ENCODE peak calls at places on chromosome 6, in nine cellular contexts. One of them, this sample, is unnamed.

GRCh38 chr6:130252527-130253237 is 29.9 kb upstream of the SAMD3 start:
- DNase-seq in Peyer's patch: no peak
- DNase-seq in AG09309: no peak
- DNase-seq in A549: no peak
- DNase-seq in endothelial cell of umbilical vein: no peak
- DNase-seq in fibroblast of pulmonary artery: no peak
- DNase-seq in nephron progenitor cell: no peak
- DNase-seq in GM12878: no peak
- DNase-seq in left lung: no peak
- DNase-seq in this sample: no peak

GRCh38 chr6:150451767-150452641 is 83.2 kb downstream of the IYD start:
- DNase-seq in fibroblast of pulmonary artery: no peak
- DNase-seq in GM12878: no peak
- DNase-seq in A549: no peak
- DNase-seq in AG09309: no peak
- DNase-seq in Peyer's patch: no peak
- DNase-seq in endothelial cell of umbilical vein: no peak
- DNase-seq in nephron progenitor cell: no peak
- DNase-seq in left lung: no peak
- DNase-seq in this sample: no peak

GRCh38 chr6:103284835-103285234 is 1574.9 kb downstream of the HACE1 start:
- DNase-seq in A549: no peak
- DNase-seq in Peyer's patch: no peak
- DNase-seq in AG09309: no peak
- DNase-seq in fibroblast of pulmonary artery: no peak
- DNase-seq in endothelial cell of umbilical vein: no peak
- DNase-seq in nephron progenitor cell: no peak
- DNase-seq in GM12878: no peak
- DNase-seq in left lung: no peak
- DNase-seq in this sample: no peak

GRCh38 chr6:28134015-28134414 is 7.7 kb upstream of the ZKSCAN8 start:
- DNase-seq in nephron progenitor cell: no peak
- DNase-seq in fibroblast of pulmonary artery: peak; percentile 67
- DNase-seq in GM12878: no peak
- DNase-seq in A549: peak; percentile 47
- DNase-seq in endothelial cell of umbilical vein: peak; percentile 45
- DNase-seq in AG09309: no peak
- DNase-seq in left lung: no peak
- DNase-seq in Peyer's patch: no peak
- DNase-seq in this sample: no peak

GRCh38 chr6:36610576-36611336 is 16.6 kb downstream of the SRSF3 start:
- DNase-seq in A549: no peak
- DNase-seq in left lung: no peak
- DNase-seq in nephron progenitor cell: no peak
- DNase-seq in AG09309: no peak
- DNase-seq in GM12878: no peak
- DNase-seq in Peyer's patch: no peak
- DNase-seq in endothelial cell of umbilical vein: no peak
- DNase-seq in fibroblast of pulmonary artery: no peak
- DNase-seq in this sample: no peak

GRCh38 chr6:144710207-144710606 is 425.1 kb downstream of the UTRN start:
- DNase-seq in GM12878: no peak
- DNase-seq in Peyer's patch: no peak
- DNase-seq in endothelial cell of umbilical vein: peak; percentile 61
- DNase-seq in AG09309: peak; percentile 74
- DNase-seq in left lung: no peak
- DNase-seq in A549: peak; percentile 5
- DNase-seq in fibroblast of pulmonary artery: peak; percentile 83
- DNase-seq in nephron progenitor cell: no peak
- DNase-seq in this sample: no peak

GRCh38 chr6:8958894-8959511 is 523.7 kb upstream of the SLC35B3 start:
- DNase-seq in endothelial cell of umbilical vein: no peak
- DNase-seq in AG09309: no peak
- DNase-seq in A549: peak; percentile 6
- DNase-seq in fibroblast of pulmonary artery: no peak
- DNase-seq in nephron progenitor cell: no peak
- DNase-seq in GM12878: no peak
- DNase-seq in left lung: no peak
- DNase-seq in Peyer's patch: no peak
- DNase-seq in this sample: no peak

GRCh38 chr6:141259832-141260231 is 872.9 kb upstream of the GJE1 start:
- DNase-seq in nephron progenitor cell: no peak
- DNase-seq in A549: no peak
- DNase-seq in AG09309: no peak
- DNase-seq in fibroblast of pulmonary artery: no peak
- DNase-seq in GM12878: no peak
- DNase-seq in endothelial cell of umbilical vein: no peak
- DNase-seq in Peyer's patch: no peak
- DNase-seq in left lung: no peak
- DNase-seq in this sample: no peak

DNA sequence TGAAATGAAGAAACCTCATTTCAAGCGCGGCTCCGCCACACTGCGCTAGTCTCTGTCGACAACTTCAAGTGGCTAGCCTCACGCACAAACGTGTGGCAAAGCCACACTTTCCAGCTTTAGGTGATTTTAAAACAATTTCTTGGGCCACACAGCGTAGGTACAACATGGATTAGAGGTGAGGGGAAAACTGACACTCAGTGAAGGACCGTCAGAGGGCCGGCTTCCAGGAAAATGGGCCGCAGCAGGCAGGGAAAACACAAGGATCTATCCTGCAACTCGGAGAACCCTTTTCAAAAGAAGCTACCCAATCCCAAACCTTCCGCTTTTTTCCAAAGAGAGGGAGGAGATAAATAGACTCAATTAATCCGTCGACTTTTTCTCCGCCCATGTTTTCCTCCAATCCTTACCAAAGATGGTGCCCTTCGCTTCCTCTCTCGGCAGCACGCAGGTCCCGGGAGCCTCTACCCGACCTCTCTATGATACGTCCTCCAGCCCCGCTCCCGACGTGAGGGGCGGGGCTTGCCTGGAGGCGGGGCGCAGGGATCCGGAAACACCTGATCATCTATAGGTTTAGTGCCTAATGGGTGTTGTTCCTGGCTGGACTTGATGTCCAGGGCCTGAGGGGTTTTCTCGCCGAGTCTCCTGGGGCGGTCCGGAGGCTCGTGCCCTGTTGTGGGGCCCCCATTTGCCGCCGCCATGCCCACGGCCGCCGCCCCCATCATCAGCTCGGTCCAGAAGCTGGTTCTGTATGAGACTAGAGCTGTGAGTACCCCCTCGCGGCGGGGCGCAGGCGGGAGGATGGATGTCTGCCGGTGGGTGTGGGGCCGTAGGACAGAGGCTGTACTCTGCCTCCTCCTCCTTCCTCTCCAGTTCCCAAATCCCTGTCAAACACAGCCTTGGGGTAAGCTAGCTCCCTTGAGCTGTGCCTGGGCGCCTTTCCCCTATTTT is at the start of the genes AK9 and FIG4:
- DNase-seq in GM12878: peak; percentile 61
- DNase-seq in Peyer's patch: peak; percentile 94
- DNase-seq in AG09309: no peak
- DNase-seq in fibroblast of pulmonary artery: peak; percentile 93
- DNase-seq in left lung: peak; percentile 97
- DNase-seq in A549: peak; percentile 86
- DNase-seq in endothelial cell of umbilical vein: peak; percentile 95
- DNase-seq in nephron progenitor cell: peak; percentile 93
- DNase-seq in this sample: peak; percentile 80
- TF ChIP-seq CTCF in GM12878: no peak
- TF ChIP-seq CTCF in Peyer's patch: peak; percentile 22
- TF ChIP-seq CTCF in AG09309: peak; percentile 34
- TF ChIP-seq CTCF in fibroblast of pulmonary artery: peak; percentile 22
- TF ChIP-seq CTCF in left lung: no peak
- TF ChIP-seq CTCF in A549: no peak
- TF ChIP-seq CTCF in endothelial cell of umbilical vein: peak; percentile 43
- TF ChIP-seq CTCF in nephron progenitor cell: no peak
- TF ChIP-seq CTCF in this sample: no peak

DNA sequence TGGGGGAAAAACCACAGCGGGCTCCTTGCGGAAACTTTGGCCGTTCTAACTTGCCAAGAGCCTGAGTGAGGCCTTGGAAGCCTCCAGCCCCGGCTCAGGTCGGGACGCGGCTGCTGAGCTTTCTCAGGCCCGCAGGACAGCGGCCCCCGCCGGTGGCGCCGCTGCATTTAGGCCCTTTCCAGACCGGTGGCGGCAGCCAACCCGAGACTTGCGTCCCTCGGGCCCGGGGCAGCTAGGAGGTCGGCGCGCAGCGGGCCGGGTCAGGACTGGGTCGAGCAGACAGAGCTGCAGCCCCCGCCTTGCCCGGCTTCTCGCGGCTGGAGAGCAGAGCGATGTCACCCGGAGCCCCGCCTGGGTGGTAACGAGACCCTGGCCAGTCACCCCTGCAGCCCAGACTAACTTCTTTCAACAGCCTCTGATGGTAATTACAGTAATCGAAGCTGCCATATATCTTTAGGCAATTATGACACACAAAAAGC is 2.7 kb downstream of the NR2E1 start:
- DNase-seq in left lung: no peak
- DNase-seq in Peyer's patch: no peak
- DNase-seq in GM12878: no peak
- DNase-seq in A549: no peak
- DNase-seq in nephron progenitor cell: peak; percentile 70
- DNase-seq in AG09309: no peak
- DNase-seq in endothelial cell of umbilical vein: no peak
- DNase-seq in fibroblast of pulmonary artery: peak; percentile 22
- DNase-seq in this sample: no peak
- TF ChIP-seq CTCF in left lung: no peak
- TF ChIP-seq CTCF in Peyer's patch: peak; percentile 16
- TF ChIP-seq CTCF in GM12878: peak; percentile 16
- TF ChIP-seq CTCF in A549: no peak
- TF ChIP-seq CTCF in nephron progenitor cell: peak; percentile 9
- TF ChIP-seq CTCF in AG09309: peak; percentile 31
- TF ChIP-seq CTCF in endothelial cell of umbilical vein: peak; percentile 48
- TF ChIP-seq CTCF in fibroblast of pulmonary artery: peak; percentile 18
- TF ChIP-seq CTCF in this sample: no peak

GRCh38 chr6:40832691-40833090 is 206.3 kb downstream of the UNC5CL start:
- DNase-seq in A549: no peak
- DNase-seq in Peyer's patch: no peak
- DNase-seq in left lung: no peak
- DNase-seq in fibroblast of pulmonary artery: no peak
- DNase-seq in GM12878: no peak
- DNase-seq in nephron progenitor cell: no peak
- DNase-seq in endothelial cell of umbilical vein: no peak
- DNase-seq in AG09309: no peak
- DNase-seq in this sample: no peak

GRCh38 chr6:40831381-40831780 is 207.6 kb downstream of the UNC5CL start:
- DNase-seq in left lung: no peak
- DNase-seq in A549: no peak
- DNase-seq in GM12878: no peak
- DNase-seq in nephron progenitor cell: no peak
- DNase-seq in AG09309: no peak
- DNase-seq in Peyer's patch: no peak
- DNase-seq in endothelial cell of umbilical vein: no peak
- DNase-seq in fibroblast of pulmonary artery: no peak
- DNase-seq in this sample: no peak
- TF ChIP-seq CTCF in left lung: no peak
- TF ChIP-seq CTCF in A549: no peak
- TF ChIP-seq CTCF in GM12878: no peak
- TF ChIP-seq CTCF in nephron progenitor cell: no peak
- TF ChIP-seq CTCF in AG09309: no peak
- TF ChIP-seq CTCF in Peyer's patch: no peak
- TF ChIP-seq CTCF in endothelial cell of umbilical vein: no peak
- TF ChIP-seq CTCF in fibroblast of pulmonary artery: no peak
- TF ChIP-seq CTCF in this sample: no peak

GRCh38 chr6:128882991-128883571 is at the start of gene LAMA2:
- DNase-seq in left lung: peak; percentile 71
- DNase-seq in nephron progenitor cell: peak; percentile 81
- DNase-seq in fibroblast of pulmonary artery: peak; percentile 82
- DNase-seq in A549: no peak
- DNase-seq in GM12878: no peak
- DNase-seq in Peyer's patch: no peak
- DNase-seq in AG09309: peak; percentile 49
- DNase-seq in endothelial cell of umbilical vein: peak; percentile 38
- DNase-seq in this sample: peak; percentile 23
- TF ChIP-seq CTCF in left lung: no peak
- TF ChIP-seq CTCF in nephron progenitor cell: no peak
- TF ChIP-seq CTCF in fibroblast of pulmonary artery: no peak
- TF ChIP-seq CTCF in A549: no peak
- TF ChIP-seq CTCF in GM12878: no peak
- TF ChIP-seq CTCF in Peyer's patch: no peak
- TF ChIP-seq CTCF in AG09309: peak; percentile 35
- TF ChIP-seq CTCF in endothelial cell of umbilical vein: no peak
- TF ChIP-seq CTCF in this sample: no peak

GRCh38 chr6:53811746-53812145 is 16.9 kb downstream of the LRRC1 start:
- DNase-seq in Peyer's patch: no peak
- DNase-seq in endothelial cell of umbilical vein: no peak
- DNase-seq in nephron progenitor cell: no peak
- DNase-seq in GM12878: no peak
- DNase-seq in left lung: no peak
- DNase-seq in fibroblast of pulmonary artery: no peak
- DNase-seq in A549: no peak
- DNase-seq in AG09309: no peak
- DNase-seq in this sample: no peak

GRCh38 chr6:53813801-53814200 is 19.0 kb downstream of the LRRC1 start:
- DNase-seq in left lung: no peak
- DNase-seq in GM12878: no peak
- DNase-seq in AG09309: no peak
- DNase-seq in fibroblast of pulmonary artery: no peak
- DNase-seq in A549: no peak
- DNase-seq in Peyer's patch: no peak
- DNase-seq in nephron progenitor cell: no peak
- DNase-seq in endothelial cell of umbilical vein: no peak
- DNase-seq in this sample: no peak

GRCh38 chr6:53813096-53813495 is 18.3 kb downstream of the LRRC1 start:
- DNase-seq in AG09309: no peak
- DNase-seq in A549: no peak
- DNase-seq in GM12878: no peak
- DNase-seq in left lung: no peak
- DNase-seq in fibroblast of pulmonary artery: no peak
- DNase-seq in endothelial cell of umbilical vein: peak; percentile 53
- DNase-seq in nephron progenitor cell: no peak
- DNase-seq in Peyer's patch: no peak
- DNase-seq in this sample: no peak

GRCh38 chr6:53815381-53816119 is 20.7 kb downstream of the LRRC1 start:
- DNase-seq in A549: no peak
- DNase-seq in GM12878: no peak
- DNase-seq in fibroblast of pulmonary artery: no peak
- DNase-seq in AG09309: no peak
- DNase-seq in nephron progenitor cell: no peak
- DNase-seq in left lung: no peak
- DNase-seq in endothelial cell of umbilical vein: peak; percentile 84
- DNase-seq in Peyer's patch: no peak
- DNase-seq in this sample: no peak

DNA sequence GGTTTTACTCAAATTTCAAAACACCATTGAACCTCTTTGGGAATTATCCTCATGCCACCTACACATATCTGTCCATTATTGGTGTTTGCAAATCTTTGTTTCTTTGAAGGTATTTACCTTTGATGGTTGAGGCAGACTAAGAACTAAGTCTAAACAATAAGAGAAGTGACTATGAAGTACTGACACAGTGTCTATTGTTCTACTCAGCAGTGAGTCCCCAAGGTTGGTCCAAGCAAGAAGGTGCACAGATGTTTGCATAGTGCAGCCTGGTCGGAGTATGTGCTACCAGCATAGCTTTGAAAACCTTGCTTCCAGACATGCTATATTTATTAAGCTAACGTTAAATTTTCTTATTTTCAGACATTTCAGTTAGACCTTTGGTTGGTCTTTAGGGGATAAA is 19.5 kb downstream of the LRRC1 start:
- DNase-seq in GM12878: no peak
- DNase-seq in A549: no peak
- DNase-seq in endothelial cell of umbilical vein: no peak
- DNase-seq in fibroblast of pulmonary artery: no peak
- DNase-seq in AG09309: no peak
- DNase-seq in left lung: no peak
- DNase-seq in Peyer's patch: no peak
- DNase-seq in nephron progenitor cell: no peak
- DNase-seq in this sample: no peak
- TF ChIP-seq CTCF in GM12878: no peak
- TF ChIP-seq CTCF in A549: no peak
- TF ChIP-seq CTCF in endothelial cell of umbilical vein: no peak
- TF ChIP-seq CTCF in fibroblast of pulmonary artery: no peak
- TF ChIP-seq CTCF in AG09309: no peak
- TF ChIP-seq CTCF in left lung: no peak
- TF ChIP-seq CTCF in Peyer's patch: no peak
- TF ChIP-seq CTCF in nephron progenitor cell: no peak
- TF ChIP-seq CTCF in this sample: no peak

This sample was measured in omental fat pad.